ENCODE peak calls at places on chromosomes 12 and 14, in seven cellular contexts. U, E, S, T, Y, G and N are unnamed samples. For H3K4me1, the result is how much of the 10 kb centered on the place peaks cover.

GRCh38 chr14:36818794-36819384 is 157.2 kb downstream of the PAX9 start:
- DNase-seq in U (no peak), E (no peak), S (no peak), T (no peak), Y (no peak), G (no peak), N (no peak)

GRCh38 chr14:49366416-49366815 is 219.8 kb downstream of the RPS29 start:
- DNase-seq in U (no peak), E (no peak), S (no peak), T (no peak), Y (no peak), G (no peak), N (no peak)

GRCh38 chr14:100523536-100524025 is 63.6 kb downstream of the BEGAIN start:
- DNase-seq in U (no peak), E (no peak), S (no peak), T (no peak), Y (no peak), G (no peak), N (no peak)

GRCh38 chr14:96584907-96585671 is 82.9 kb downstream of the PAPOLA start:
- DNase-seq in U (no peak), E (no peak), S (peak), T (no peak), Y (no peak), G (no peak), N (no peak)

GRCh38 chr14:104650057-104650980 is 39.1 kb upstream of the INF2 start:
- DNase-seq in U (peak), E (peak), S (peak), T (peak), Y (peak), G (peak), N (peak)

GRCh38 chr14:71355324-71356201 is 448.3 kb downstream of the PCNX1 start:
- DNase-seq in U (peak), E (peak), S (peak), T (peak), Y (no peak), G (peak), N (no peak)

GRCh38 chr12:86456241-86456640 is 200.1 kb upstream of the MGAT4C start:
- DNase-seq in U (no peak), E (no peak), S (no peak), T (no peak), Y (no peak), G (no peak), N (no peak)

GRCh38 chr12:92765871-92766270 is 63.1 kb downstream of the PLEKHG7 start:
- DNase-seq in U (no peak), E (no peak), S (no peak), T (no peak), Y (no peak), G (no peak), N (no peak)

GRCh38 chr14:88421286-88421685 is 35.8 kb downstream of the SPATA7 start:
- DNase-seq in U (no peak), E (no peak), S (no peak), T (no peak), Y (no peak), G (no peak), N (no peak)

GRCh38 chr12:7512528-7512927 is 9.0 kb upstream of the CD163 start:
- DNase-seq in U (no peak), E (no peak), S (no peak), T (peak), Y (peak), G (no peak), N (no peak)

GRCh38 chr12:69476276-69477017 is 6.3 kb downstream of the FRS2 start:
- DNase-seq in U (no peak), E (no peak), S (peak), T (no peak), Y (no peak), G (no peak), N (no peak)

GRCh38 chr12:23767834-23768233 is 181.6 kb downstream of the SOX5 start:
- DNase-seq in U (no peak), E (no peak), S (no peak), T (no peak), Y (no peak), G (no peak), N (no peak)

DNA sequence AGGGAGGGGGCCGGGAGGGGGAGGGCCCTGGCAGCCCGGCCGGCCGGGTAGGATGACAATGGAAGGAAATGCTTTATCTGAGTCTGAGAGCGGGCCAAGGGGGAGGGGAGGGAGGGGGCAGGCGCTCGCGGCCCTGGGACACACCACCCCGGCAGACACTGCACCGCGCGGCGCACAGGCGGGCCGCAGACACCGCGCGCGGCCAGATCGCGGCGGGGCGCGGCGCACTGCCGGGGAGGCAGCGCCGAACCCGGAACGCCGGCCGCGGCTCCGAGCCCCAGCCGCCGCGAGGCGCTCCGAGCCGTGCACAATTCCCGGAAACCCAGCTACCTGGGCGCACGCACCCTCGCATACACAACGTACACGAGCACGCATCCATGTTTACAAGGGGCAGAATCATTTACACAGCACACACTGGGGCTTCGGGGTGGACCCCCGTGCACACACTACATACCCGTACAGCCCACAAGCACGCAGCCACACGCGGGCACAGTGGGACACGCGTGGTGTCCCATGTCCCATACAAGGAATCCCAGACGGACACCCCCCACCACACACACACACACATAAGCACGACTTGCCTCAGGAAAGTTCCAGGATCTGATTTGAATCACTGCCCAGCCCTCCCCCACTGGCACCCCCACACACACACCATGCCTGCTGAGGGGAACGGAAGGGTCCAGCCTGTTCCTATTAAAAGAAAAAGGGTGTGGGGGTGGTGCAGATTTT is at the start of gene HDAC7:
- DNase-seq in U (peak), E (peak), S (peak), T (peak), Y (peak), G (peak), N (peak)
- H3K4me1 ChIP-seq in U (under half), E (under half), S (under half), T (half or more), Y (half or more), G (half or more), N (under half)

GRCh38 chr12:118424883-118425282 is 48.5 kb downstream of the SUDS3 start:
- DNase-seq in U (no peak), E (no peak), S (no peak), T (no peak), Y (no peak), G (no peak), N (no peak)
- TF ChIP-seq EP300 in U (no peak), E (no peak), S (no peak), T (no peak), Y (no peak), G (no peak), N (no peak)

GRCh38 chr14:75277796-75278421 is 719 bp upstream of the FOS start:
- DNase-seq in U (no peak), E (no peak), S (no peak), T (no peak), Y (no peak), G (no peak), N (no peak)
- H3K4me1 ChIP-seq in U (under half), E (under half), S (under half), T (half or more), Y (under half), G (under half), N (under half)

GRCh38 chr12:58576965-58577364 is 343.3 kb downstream of the LRIG3 start:
- DNase-seq in U (no peak), E (no peak), S (no peak), T (no peak), Y (no peak), G (no peak), N (no peak)
- TF ChIP-seq EP300 in U (no peak), E (no peak), S (no peak), T (no peak), Y (no peak), G (no peak), N (no peak)

GRCh38 chr14:21267431-21267845 is 1.8 kb downstream of the HNRNPC start:
- DNase-seq in U (no peak), E (no peak), S (no peak), T (no peak), Y (no peak), G (no peak), N (no peak)

GRCh38 chr14:21262410-21262809 is 6.8 kb downstream of the HNRNPC start:
- DNase-seq in U (no peak), E (no peak), S (no peak), T (no peak), Y (no peak), G (no peak), N (no peak)

GRCh38 chr14:21263284-21264024 is 5.8 kb downstream of the HNRNPC start:
- DNase-seq in U (no peak), E (no peak), S (no peak), T (no peak), Y (no peak), G (no peak), N (no peak)

GRCh38 chr14:21261824-21262223 is 7.4 kb downstream of the HNRNPC start:
- DNase-seq in U (no peak), E (no peak), S (no peak), T (no peak), Y (no peak), G (no peak), N (no peak)

DNA sequence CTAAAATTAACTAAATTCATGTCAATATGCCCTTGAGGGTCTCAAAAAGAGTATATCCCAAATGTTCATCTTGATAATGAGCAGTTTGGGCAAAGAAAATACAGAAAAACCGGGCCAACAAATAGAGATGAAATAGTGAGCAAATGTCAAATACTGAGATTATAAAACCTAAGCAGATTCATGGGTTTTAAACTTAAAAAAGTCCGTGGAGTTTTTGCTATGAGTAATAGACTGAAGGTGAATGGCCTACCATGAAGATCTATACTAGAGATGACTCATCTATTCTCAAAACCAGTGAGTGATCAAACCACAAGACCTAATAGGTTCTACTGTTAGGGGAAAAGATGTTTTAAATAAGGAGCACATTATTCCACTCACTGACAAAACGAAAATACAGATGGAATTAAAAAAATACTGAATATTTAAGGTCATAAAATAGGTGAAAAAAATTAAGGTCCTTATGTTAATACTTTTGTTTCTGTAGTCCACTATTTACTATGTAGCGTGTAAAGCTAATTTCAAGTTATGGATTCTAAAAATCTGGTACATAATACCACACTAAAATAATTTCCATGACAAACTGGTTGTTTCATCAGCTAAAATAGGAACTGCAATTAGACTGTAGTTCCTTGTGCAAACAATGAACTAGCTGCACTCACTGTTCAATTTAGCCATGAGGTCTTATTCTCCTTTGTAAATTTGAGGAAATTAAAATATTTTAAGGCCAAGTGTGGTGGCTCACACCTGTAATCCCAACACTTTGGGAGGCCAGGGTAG is 5.0 kb downstream of the HNRNPC start:
- DNase-seq in U (no peak), E (no peak), S (no peak), T (no peak), Y (no peak), G (no peak), N (no peak)
- H3K4me1 ChIP-seq in U (under half), E (under half), S (under half), T (half or more), Y (half or more), G (half or more), N (half or more)

GRCh38 chr14:26290007-26290530 is 307.8 kb downstream of the NOVA1 start:
- DNase-seq in U (no peak), E (no peak), S (no peak), T (no peak), Y (no peak), G (no peak), N (no peak)
- TF ChIP-seq EP300 in U (no peak), E (no peak), S (no peak), T (no peak), Y (no peak), G (no peak), N (no peak)

GRCh38 chr12:49665384-49665783 is 41.8 kb downstream of the FMNL3 start:
- DNase-seq in U (no peak), E (no peak), S (no peak), T (no peak), Y (no peak), G (no peak), N (no peak)

GRCh38 chr12:49666176-49666575 is 41.0 kb downstream of the FMNL3 start:
- DNase-seq in U (no peak), E (no peak), S (no peak), T (no peak), Y (no peak), G (no peak), N (no peak)

GRCh38 chr12:49662998-49663843 is 39.9 kb downstream of the PRPF40B start:
- DNase-seq in U (peak), E (peak), S (peak), T (peak), Y (no peak), G (no peak), N (peak)

GRCh38 chr12:49664167-49664566 is 40.8 kb downstream of the PRPF40B start:
- DNase-seq in U (no peak), E (no peak), S (no peak), T (no peak), Y (no peak), G (no peak), N (no peak)

DNA sequence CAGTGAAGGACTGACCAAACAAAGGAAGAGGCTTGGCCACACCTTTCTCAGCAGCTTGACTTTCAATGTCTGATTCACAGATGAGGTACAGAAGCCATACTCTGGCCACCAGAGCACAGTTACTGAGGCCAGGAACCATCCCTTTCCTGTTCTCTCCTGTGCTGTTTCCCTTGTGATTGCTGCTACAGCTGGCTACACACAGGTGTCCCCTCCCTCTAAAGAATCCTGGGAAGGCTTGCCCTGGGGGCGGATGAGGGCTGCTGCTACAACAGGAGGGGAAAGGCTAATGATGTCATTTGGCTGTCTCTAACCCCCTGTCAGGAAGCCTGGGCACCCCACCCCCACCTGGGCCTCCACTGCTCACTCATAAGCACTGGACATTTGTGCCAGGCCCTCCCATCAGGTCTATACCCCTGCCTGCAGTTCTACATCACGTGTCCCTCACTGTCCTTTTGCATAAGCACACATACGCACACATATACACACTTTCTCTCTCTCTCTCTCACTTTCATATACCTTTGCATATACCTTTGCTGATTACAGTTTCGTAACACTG is 41.3 kb downstream of the PRPF40B start:
- DNase-seq in U (no peak), E (no peak), S (peak), T (no peak), Y (no peak), G (no peak), N (no peak)
- H3K4me1 ChIP-seq in U (under half), E (under half), S (under half), T (half or more), Y (under half), G (under half), N (half or more)

DNA sequence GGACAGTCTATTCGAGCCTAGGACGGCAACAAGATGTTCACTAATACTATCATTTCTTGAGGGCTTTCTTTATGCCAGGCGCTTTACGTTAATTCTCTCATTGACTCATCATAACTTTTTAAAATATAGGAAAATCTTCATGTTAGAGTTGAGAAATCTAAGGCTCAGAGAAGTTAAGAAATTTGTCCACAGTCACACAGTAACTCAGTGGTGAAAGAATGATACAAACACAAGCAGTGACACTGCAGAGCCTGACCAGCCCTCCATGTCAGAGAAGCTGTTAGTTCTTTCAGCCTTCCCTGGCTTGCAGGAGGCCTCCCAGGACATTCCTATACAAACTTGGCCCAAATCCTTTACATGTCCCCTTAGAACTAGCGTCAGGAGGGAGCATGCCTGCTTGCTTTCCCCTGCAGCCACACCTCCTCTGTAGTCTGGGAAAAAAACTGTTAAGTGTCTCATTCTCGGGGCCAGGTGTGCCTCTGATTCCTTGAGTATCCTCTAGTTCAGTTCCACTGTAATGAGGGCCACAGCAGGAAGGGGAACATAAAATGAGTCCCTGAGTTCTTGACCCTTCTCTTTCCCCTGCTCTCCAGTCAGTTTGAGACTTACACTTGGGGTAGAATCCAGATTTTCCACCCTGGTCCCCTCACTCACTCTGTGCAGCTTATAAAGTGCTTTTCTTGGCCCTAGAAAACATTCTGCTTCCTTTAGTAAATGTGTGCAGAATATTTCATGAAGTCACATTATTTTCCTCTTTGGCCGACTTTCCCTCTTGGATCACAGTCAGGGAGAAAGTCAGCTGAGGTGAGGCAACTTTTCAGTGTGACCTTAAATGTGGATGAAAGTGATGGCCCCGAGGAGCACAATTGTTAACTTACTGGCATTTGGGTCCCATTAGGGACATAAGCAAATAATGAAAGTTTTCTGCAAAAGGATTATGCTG is 152.2 kb upstream of the HIF1A start:
- DNase-seq in U (no peak), E (no peak), S (no peak), T (no peak), Y (no peak), G (no peak), N (no peak)
- TF ChIP-seq EP300 in U (no peak), E (no peak), S (no peak), T (no peak), Y (no peak), G (no peak), N (peak)

GRCh38 chr12:78501825-78502224 is 362.7 kb upstream of the SYT1 start:
- DNase-seq in U (no peak), E (no peak), S (no peak), T (no peak), Y (no peak), G (no peak), N (no peak)
- H3K4me1 ChIP-seq in U (under half), E (under half), S (under half), T (under half), Y (under half), G (under half), N (under half)